ENCODE peak calls at places on chromosomes 16 and 17, in seven cellular contexts. K is kidney epithelial cell, Y is dorsolateral prefrontal cortex, A is esophagus squamous epithelium, I is endothelial cell, B is tibial artery, C is foreskin fibroblast. D is an unnamed sample.

GRCh38 chr16:77002644-77003043 is 188.3 kb upstream of the MON1B start:
- DNase-seq in K (no peak), Y (no peak), A (no peak), I (no peak), B (no peak), C (no peak), D (no peak)

GRCh38 chr16:22643886-22644285 is 133.2 kb downstream of the NPIPB5 start:
- DNase-seq in K (no peak), Y (no peak), A (no peak), I (no peak), B (no peak), C (no peak), D (no peak)

GRCh38 chr16:24771132-24771778 is 41.8 kb downstream of the TNRC6A start:
- DNase-seq in K (no peak), Y (no peak), A (no peak), I (no peak), B (no peak), C (peak), D (no peak)

GRCh38 chr16:71722801-71723536 is 1.5 kb downstream of the PHLPP2 start:
- DNase-seq in K (peak), Y (peak), A (no peak), I (peak), B (peak), C (peak), D (peak)

GRCh38 chr17:74453665-74454196 is 12.7 kb upstream of the CD300A start:
- DNase-seq in K (no peak), Y (no peak), A (no peak), I (peak), B (no peak), C (no peak), D (no peak)

GRCh38 chr16:52247737-52248136 is 299.2 kb downstream of the TOX3 start:
- DNase-seq in K (no peak), Y (no peak), A (no peak), I (no peak), B (no peak), C (no peak), D (no peak)

GRCh38 chr16:23905027-23905426 is 69.2 kb downstream of the PRKCB start:
- DNase-seq in K (peak), Y (no peak), A (no peak), I (peak), B (no peak), C (peak), D (no peak)

GRCh38 chr16:23877107-23878070 is 41.6 kb downstream of the PRKCB start:
- DNase-seq in K (no peak), Y (no peak), A (no peak), I (no peak), B (no peak), C (no peak), D (no peak)

GRCh38 chr16:16045311-16045710 is 95.9 kb downstream of the ABCC1 start:
- DNase-seq in K (no peak), Y (no peak), A (no peak), I (no peak), B (no peak), C (no peak), D (no peak)

GRCh38 chr16:26175944-26176343 is 484.2 kb downstream of the HS3ST4 start:
- DNase-seq in K (no peak), Y (no peak), A (no peak), I (no peak), B (no peak), C (no peak), D (no peak)

GRCh38 chr16:10577305-10578202 is 2.8 kb downstream of the EMP2 start:
- DNase-seq in K (no peak), Y (no peak), A (no peak), I (no peak), B (no peak), C (peak), D (no peak)

GRCh38 chr17:72962099-72962498 is 130.4 kb downstream of the SLC39A11 start:
- DNase-seq in K (no peak), Y (no peak), A (no peak), I (no peak), B (no peak), C (no peak), D (no peak)

GRCh38 chr16:54944002-54944401 is 13.3 kb downstream of the IRX5 start:
- DNase-seq in K (no peak), Y (no peak), A (no peak), I (no peak), B (no peak), C (no peak), D (no peak)

GRCh38 chr17:76268991-76269981 is 4.1 kb downstream of the UBALD2 start:
- DNase-seq in K (no peak), Y (no peak), A (no peak), I (no peak), B (no peak), C (no peak), D (no peak)

GRCh38 chr17:55735784-55736405 is 13.2 kb upstream of the TMEM100 start:
- DNase-seq in K (no peak), Y (no peak), A (no peak), I (peak), B (peak), C (no peak), D (no peak)

GRCh38 chr16:1839554-1839953 is 12.5 kb downstream of the FAHD1 start:
- DNase-seq in K (no peak), Y (no peak), A (no peak), I (no peak), B (no peak), C (peak), D (no peak)

GRCh38 chr16:71784093-71784492 is 24.5 kb downstream of the AP1G1 start:
- DNase-seq in K (no peak), Y (no peak), A (no peak), I (no peak), B (no peak), C (no peak), D (no peak)

GRCh38 chr16:83682858-83683235 is 124.9 kb upstream of the HSBP1 start:
- DNase-seq in K (no peak), Y (no peak), A (no peak), I (no peak), B (no peak), C (no peak), D (no peak)

GRCh38 chr16:83685615-83686165 is 122.1 kb upstream of the HSBP1 start:
- DNase-seq in K (no peak), Y (no peak), A (no peak), I (no peak), B (peak), C (no peak), D (no peak)

GRCh38 chr16:83689385-83689831 is 118.4 kb upstream of the HSBP1 start:
- DNase-seq in K (peak), Y (no peak), A (no peak), I (no peak), B (peak), C (peak), D (no peak)

GRCh38 chr16:83682126-83682857 is 125.5 kb upstream of the HSBP1 start:
- DNase-seq in K (no peak), Y (no peak), A (no peak), I (no peak), B (no peak), C (no peak), D (no peak)

DNA sequence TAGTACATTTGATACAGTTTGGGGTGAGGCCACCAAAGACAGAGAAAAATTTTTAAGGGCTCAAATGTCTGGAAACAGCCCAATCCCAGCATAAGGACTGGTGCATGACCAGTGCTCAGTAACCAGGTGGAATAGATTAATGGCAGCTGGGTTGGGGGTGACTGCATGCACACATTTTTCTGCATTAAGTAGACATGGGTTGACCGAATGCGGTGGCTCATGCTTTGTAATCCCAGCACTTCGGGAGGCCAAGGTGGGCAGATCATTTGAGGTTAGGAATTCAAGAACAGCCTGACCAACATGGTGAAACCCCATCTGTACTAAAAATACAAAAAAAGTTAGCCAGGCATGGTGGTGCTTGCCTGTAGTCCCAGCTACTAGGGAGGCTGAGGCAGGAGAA is 121.1 kb upstream of the HSBP1 start:
- DNase-seq in K (no peak), Y (no peak), A (no peak), I (no peak), B (no peak), C (no peak), D (no peak)
- TF ChIP-seq CTCF in K (no peak), Y (no peak), A (no peak), I (no peak), B (no peak), C (no peak), D (no peak)

GRCh38 chr16:20904507-20905079 is 4.0 kb downstream of the LYRM1 start:
- DNase-seq in K (no peak), Y (no peak), A (no peak), I (no peak), B (no peak), C (peak), D (no peak)
- TF ChIP-seq CTCF in K (no peak), Y (no peak), A (no peak), I (no peak), B (no peak), C (no peak), D (no peak)

DNA sequence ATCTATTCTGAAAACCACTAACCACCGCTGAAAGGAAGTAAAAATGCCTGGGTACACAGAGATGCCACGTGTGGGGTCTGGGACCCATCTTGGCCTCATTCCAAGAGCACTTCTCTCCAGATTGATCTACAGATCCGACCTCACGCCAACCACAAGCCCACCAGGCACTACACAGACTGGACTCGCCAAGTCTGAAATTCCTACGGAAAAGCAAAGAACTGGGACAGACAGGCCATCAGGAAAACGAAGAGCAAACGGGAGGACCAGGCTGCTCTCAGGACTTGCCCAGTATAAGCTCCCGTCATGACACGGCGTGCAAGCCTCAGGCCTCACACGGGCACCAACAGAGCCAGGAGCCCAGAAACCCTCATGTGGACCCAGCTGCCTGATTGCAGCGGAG is 20.1 kb upstream of the C16orf95 start:
- DNase-seq in K (no peak), Y (no peak), A (no peak), I (no peak), B (no peak), C (no peak), D (no peak)
- TF ChIP-seq CTCF in K (no peak), Y (no peak), A (no peak), I (no peak), B (no peak), C (no peak), D (no peak)

DNA sequence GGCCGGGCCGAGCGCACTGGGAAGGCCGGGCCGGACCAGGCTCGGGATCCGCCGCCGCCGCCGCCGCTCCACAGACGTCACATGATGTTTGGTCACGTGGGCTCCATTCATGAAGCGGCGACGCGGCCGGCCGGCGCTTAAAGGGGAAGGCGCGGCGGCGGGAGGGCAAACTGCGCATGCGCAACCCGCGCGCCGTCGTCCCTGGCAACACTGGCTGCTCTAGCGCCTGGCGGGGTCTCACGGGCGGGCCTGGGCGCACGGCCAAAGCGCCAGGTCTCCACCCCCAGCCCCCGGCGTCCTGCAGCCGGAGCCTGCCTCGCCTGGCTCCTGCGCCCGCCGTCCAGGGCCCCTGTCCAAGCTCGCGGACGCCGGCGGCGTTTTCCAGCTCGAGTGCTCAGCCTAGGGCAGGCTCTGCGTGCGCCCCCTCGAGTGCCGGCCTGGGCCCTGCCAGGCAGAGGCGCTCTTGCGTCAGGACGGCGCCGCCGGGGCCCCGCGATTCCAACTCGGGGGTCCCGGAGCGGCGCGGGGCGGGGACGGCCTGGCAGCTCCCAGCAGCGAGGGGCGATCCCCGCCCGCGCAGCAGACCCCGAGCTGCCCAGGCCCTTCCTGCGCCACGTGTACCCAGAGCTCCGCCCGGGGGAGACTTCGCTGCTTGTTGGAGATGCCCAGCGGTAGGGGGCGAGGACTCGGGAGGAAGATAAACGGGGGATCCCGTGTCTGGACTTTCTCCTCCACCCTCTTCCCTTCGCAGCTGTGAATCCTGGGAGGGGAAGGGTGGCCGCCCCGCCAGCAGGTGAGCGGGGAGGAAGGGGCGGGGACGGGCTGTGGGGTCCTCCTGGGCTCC is at the start of gene MAFG:
- DNase-seq in K (peak), Y (peak), A (peak), I (peak), B (peak), C (peak), D (peak)
- TF ChIP-seq CTCF in K (peak), Y (peak), A (no peak), I (peak), B (no peak), C (peak), D (no peak)

GRCh38 chr17:40319651-40320550 is 10.9 kb downstream of the RARA start:
- DNase-seq in K (no peak), Y (no peak), A (no peak), I (no peak), B (peak), C (no peak), D (peak)
- TF ChIP-seq CTCF in K (no peak), Y (no peak), A (no peak), I (no peak), B (no peak), C (no peak), D (no peak)

GRCh38 chr17:7015587-7016020 is 3.2 kb downstream of the RNASEK start:
- DNase-seq in K (no peak), Y (no peak), A (no peak), I (no peak), B (no peak), C (no peak), D (no peak)

GRCh38 chr17:7016886-7017826 is 4.7 kb downstream of the RNASEK start:
- DNase-seq in K (no peak), Y (no peak), A (no peak), I (no peak), B (no peak), C (no peak), D (no peak)

GRCh38 chr17:7014261-7014994 is 2.0 kb downstream of the RNASEK start:
- DNase-seq in K (peak), Y (peak), A (peak), I (peak), B (peak), C (peak), D (peak)

GRCh38 chr17:7016406-7016805 is 4.0 kb downstream of the RNASEK start:
- DNase-seq in K (no peak), Y (no peak), A (no peak), I (no peak), B (no peak), C (no peak), D (no peak)

DNA sequence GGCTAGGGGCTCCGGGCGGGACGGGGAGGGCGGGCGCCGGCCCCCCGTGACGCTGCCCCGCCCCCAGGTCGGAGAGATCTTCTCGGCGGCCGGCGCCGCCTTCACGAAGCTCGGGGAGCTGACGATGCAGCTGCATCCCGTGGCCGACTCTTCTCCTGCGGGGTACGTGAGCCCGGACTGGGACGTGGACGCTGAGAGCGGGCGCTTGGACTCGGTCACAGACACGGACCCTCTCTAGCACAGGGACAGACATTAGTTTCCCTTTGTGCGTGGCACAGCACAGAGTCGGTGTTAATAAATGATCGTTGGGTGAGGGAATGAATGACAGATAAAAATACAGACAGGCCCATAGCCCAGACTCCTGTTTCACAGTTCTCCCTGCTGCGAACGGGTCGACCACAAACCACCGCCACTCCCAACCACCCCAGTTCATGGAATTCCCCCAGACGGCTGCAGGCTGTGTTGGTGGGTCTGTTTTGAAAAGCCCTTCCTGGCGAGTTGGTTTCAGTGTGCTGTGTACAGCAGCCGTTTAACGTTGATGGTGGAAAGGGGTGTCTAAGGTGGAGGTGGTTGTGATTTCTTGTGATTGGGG is 2.7 kb downstream of the RNASEK start:
- DNase-seq in K (no peak), Y (no peak), A (no peak), I (no peak), B (no peak), C (no peak), D (no peak)
- TF ChIP-seq CTCF in K (no peak), Y (peak), A (no peak), I (peak), B (no peak), C (no peak), D (no peak)

DNA sequence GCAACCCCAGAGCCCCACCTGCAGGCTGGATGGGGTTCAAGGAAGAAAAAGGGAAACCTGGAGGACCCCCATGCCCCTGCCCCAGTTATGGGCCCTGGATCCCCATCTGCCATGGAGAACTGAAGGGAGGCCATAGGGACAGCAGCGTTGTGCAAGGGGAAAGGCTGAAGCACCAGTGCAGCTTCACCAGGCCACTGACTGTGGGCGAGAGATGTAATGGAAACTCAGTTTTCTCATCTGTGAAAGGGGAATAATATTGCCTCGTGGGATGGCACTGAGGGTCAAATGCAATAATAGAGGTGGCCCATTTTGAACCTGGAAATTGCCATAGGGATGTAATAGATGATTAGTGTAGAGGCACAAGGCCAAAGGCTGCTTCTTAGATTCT is 9.9 kb upstream of the TSPOAP1 start:
- DNase-seq in K (no peak), Y (no peak), A (no peak), I (no peak), B (no peak), C (no peak), D (no peak)
- TF ChIP-seq CTCF in K (no peak), Y (no peak), A (no peak), I (no peak), B (no peak), C (no peak), D (no peak)

GRCh38 chr17:44069974-44070454 is 521 bp upstream of the G6PC3 start:
- DNase-seq in K (no peak), Y (no peak), A (no peak), I (no peak), B (no peak), C (no peak), D (no peak)
- TF ChIP-seq CTCF in K (no peak), Y (no peak), A (no peak), I (no peak), B (no peak), C (no peak), D (no peak)